ENCODE peak calls at places on chromosomes 13 and 19, in six cellular contexts. D is IMR-90, E is SK-N-SH, V is mesenchymal stem cell, F is neural progenitor cell, R is PC-9. H is an unnamed sample.

GRCh38 chr13:84137292-84137691 is 255.0 kb upstream of the SLITRK1 start:
- DNase-seq in D (no peak), E (no peak), V (peak), F (no peak), R (no peak), H (peak)

GRCh38 chr19:6260912-6261636 is 18.7 kb downstream of the MLLT1 start:
- DNase-seq in D (peak), E (peak), V (peak), F (peak), R (peak), H (no peak)

GRCh38 chr19:47437500-47437899 is 18.2 kb upstream of the MEIS3 start:
- DNase-seq in D (no peak), E (no peak), V (no peak), F (peak), R (no peak), H (no peak)

GRCh38 chr13:94123543-94123942 is 355.9 kb downstream of the DCT start:
- DNase-seq in D (no peak), E (no peak), V (peak), F (no peak), R (no peak), H (no peak)

GRCh38 chr13:90293793-90294361 is 1053.6 kb upstream of the MIR17HG start:
- DNase-seq in D (no peak), E (no peak), V (no peak), F (no peak), R (no peak), H (no peak)

GRCh38 chr19:29376855-29377354 is 148.9 kb upstream of the VSTM2B start:
- DNase-seq in D (no peak), E (no peak), V (no peak), F (no peak), R (no peak), H (no peak)

GRCh38 chr19:29524201-29524911 is 1.4 kb upstream of the VSTM2B start:
- DNase-seq in D (no peak), E (no peak), V (no peak), F (peak), R (no peak), H (peak)

GRCh38 chr13:33022986-33023385 is 6.8 kb downstream of the KL start:
- DNase-seq in D (no peak), E (peak), V (no peak), F (no peak), R (no peak), H (no peak)

GRCh38 chr13:25756251-25756650 is 295.6 kb downstream of the SHISA2 start:
- DNase-seq in D (no peak), E (no peak), V (no peak), F (no peak), R (no peak), H (no peak)

GRCh38 chr13:110475550-110476219 is 85.8 kb downstream of the RAB20 start:
- DNase-seq in D (no peak), E (no peak), V (no peak), F (no peak), R (no peak), H (no peak)

GRCh38 chr13:114023716-114024602 is 50.1 kb upstream of the C13orf46 start:
- DNase-seq in D (no peak), E (no peak), V (no peak), F (no peak), R (no peak), H (no peak)

GRCh38 chr19:5864725-5865486 is 5.4 kb downstream of the FUT5 start:
- DNase-seq in D (no peak), E (peak), V (no peak), F (no peak), R (no peak), H (no peak)

GRCh38 chr13:101875717-101876393 is 423.4 kb downstream of the ITGBL1 start:
- DNase-seq in D (peak), E (no peak), V (peak), F (no peak), R (peak), H (peak)

GRCh38 chr13:23450340-23451046 is 17.0 kb upstream of the SACS start:
- DNase-seq in D (no peak), E (peak), V (no peak), F (no peak), R (no peak), H (no peak)

GRCh38 chr13:114140131-114140908 is 7.9 kb upstream of the RASA3 start:
- DNase-seq in D (no peak), E (no peak), V (no peak), F (no peak), R (no peak), H (no peak)

GRCh38 chr19:49802836-49803528 is 10.1 kb downstream of the FUZ start:
- DNase-seq in D (no peak), E (no peak), V (no peak), F (no peak), R (no peak), H (no peak)

GRCh38 chr19:33684550-33685303 is 63.0 kb downstream of the CHST8 start:
- DNase-seq in D (no peak), E (peak), V (no peak), F (peak), R (no peak), H (no peak)

GRCh38 chr19:5961969-5962945 is 15.7 kb downstream of the RANBP3 start:
- DNase-seq in D (peak), E (no peak), V (peak), F (no peak), R (no peak), H (no peak)

GRCh38 chr13:51331354-51331861 is 8.1 kb upstream of the SERPINE3 start:
- DNase-seq in D (no peak), E (no peak), V (no peak), F (no peak), R (no peak), H (peak)

GRCh38 chr19:48926909-48927308 is 6.6 kb upstream of the DHDH start:
- DNase-seq in D (peak), E (no peak), V (peak), F (no peak), R (peak), H (peak)

GRCh38 chr13:80654638-80655249 is 313.8 kb upstream of the SPRY2 start:
- DNase-seq in D (no peak), E (no peak), V (no peak), F (no peak), R (no peak), H (no peak)

GRCh38 chr13:43289458-43290255 is 266.3 kb downstream of the DNAJC15 start:
- DNase-seq in D (peak), E (no peak), V (no peak), F (no peak), R (no peak), H (no peak)

GRCh38 chr13:34933349-34933748 is 8.7 kb upstream of the NBEA start:
- DNase-seq in D (no peak), E (no peak), V (no peak), F (no peak), R (peak), H (no peak)

GRCh38 chr19:495440-496332 is 600 bp upstream of the MADCAM1 start:
- DNase-seq in D (peak), E (peak), V (peak), F (peak), R (peak), H (no peak)

GRCh38 chr19:28511655-28512054 is 701.3 kb downstream of the UQCRFS1 start:
- DNase-seq in D (no peak), E (no peak), V (no peak), F (no peak), R (no peak), H (no peak)

GRCh38 chr19:15563325-15563794 is 51.7 kb upstream of the CYP4F8 start:
- DNase-seq in D (no peak), E (peak), V (no peak), F (no peak), R (peak), H (peak)

GRCh38 chr19:41998246-41999020 is 4.4 kb upstream of the ATP1A3 start:
- DNase-seq in D (peak), E (peak), V (peak), F (peak), R (peak), H (no peak)

GRCh38 chr13:30581582-30581981 is 36.1 kb upstream of the USPL1 start:
- DNase-seq in D (peak), E (no peak), V (peak), F (peak), R (peak), H (no peak)

GRCh38 chr13:38216181-38216580 is 133.5 kb upstream of the UFM1 start:
- DNase-seq in D (no peak), E (no peak), V (no peak), F (no peak), R (no peak), H (no peak)

GRCh38 chr13:75760182-75760981 is 124.3 kb downstream of the LMO7 start:
- DNase-seq in D (peak), E (no peak), V (no peak), F (no peak), R (peak), H (peak)

GRCh38 chr19:49422407-49423277 is 599 bp downstream of the PTH2 start:
- DNase-seq in D (peak), E (peak), V (peak), F (peak), R (no peak), H (peak)

GRCh38 chr13:112999414-113000177 is 30.6 kb downstream of the MCF2L start:
- DNase-seq in D (no peak), E (peak), V (no peak), F (no peak), R (no peak), H (no peak)

GRCh38 chr13:31067416-31068118 is 94.1 kb downstream of the HSPH1 start:
- DNase-seq in D (peak), E (no peak), V (peak), F (no peak), R (no peak), H (peak)

GRCh38 chr19:58397533-58398037 is 2.1 kb downstream of the RNF225 start:
- DNase-seq in D (no peak), E (no peak), V (no peak), F (no peak), R (no peak), H (no peak)

GRCh38 chr13:107170270-107170931 is 602.5 kb upstream of the ARGLU1 start:
- DNase-seq in D (no peak), E (peak), V (no peak), F (no peak), R (no peak), H (no peak)
- H2AFZ ChIP-seq in D (no peak), E (peak), V (no peak), F (no peak), R (peak), H (no peak)

DNA sequence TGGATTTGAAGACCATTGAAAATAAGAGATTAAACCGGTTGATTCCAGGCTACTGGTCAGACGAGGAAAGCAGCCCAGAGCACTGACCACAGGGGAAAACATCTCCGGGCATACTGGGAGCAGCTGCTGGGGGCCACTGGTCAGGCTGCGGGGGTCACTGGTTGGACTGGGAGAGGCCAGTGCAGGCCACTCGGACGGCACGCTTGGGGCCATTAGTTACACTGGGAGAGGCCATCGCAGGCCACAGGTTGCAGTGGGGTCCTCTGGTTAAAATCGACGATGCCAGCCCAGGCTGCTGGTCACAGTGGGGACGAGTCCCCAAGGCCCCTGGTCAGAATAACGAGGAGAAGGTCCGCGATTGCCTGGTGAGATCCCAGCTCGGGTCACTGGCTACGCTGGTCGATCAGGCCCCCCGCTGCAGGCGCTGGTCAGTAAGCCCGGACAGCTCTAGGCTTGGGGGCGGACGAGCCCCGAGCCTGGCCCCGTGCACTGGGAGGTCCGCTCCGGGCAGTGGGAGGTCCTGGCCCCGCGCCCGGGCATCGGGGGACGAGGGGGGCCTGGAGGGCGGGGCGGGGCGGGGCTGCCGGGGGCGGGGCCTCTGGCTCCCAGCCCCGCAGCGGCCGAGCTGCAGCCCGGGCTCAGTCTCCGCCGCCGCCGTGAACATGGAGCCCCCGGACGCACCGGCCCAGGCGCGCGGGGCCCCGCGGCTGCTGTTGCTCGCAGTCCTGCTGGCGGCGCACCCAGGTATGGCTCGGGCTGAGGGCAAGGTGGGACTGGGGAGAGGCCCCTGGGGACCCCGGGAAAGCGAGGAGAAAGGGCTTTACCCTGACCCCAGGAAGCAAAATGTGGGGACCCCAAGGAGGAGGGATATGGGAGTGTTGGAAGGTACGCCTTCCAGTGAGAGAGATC is at the start of gene BCAM:
- DNase-seq in D (peak), E (peak), V (peak), F (peak), R (peak), H (peak)
- H2AFZ ChIP-seq in D (peak), E (peak), V (peak), F (peak), R (peak), H (no peak)

DNA sequence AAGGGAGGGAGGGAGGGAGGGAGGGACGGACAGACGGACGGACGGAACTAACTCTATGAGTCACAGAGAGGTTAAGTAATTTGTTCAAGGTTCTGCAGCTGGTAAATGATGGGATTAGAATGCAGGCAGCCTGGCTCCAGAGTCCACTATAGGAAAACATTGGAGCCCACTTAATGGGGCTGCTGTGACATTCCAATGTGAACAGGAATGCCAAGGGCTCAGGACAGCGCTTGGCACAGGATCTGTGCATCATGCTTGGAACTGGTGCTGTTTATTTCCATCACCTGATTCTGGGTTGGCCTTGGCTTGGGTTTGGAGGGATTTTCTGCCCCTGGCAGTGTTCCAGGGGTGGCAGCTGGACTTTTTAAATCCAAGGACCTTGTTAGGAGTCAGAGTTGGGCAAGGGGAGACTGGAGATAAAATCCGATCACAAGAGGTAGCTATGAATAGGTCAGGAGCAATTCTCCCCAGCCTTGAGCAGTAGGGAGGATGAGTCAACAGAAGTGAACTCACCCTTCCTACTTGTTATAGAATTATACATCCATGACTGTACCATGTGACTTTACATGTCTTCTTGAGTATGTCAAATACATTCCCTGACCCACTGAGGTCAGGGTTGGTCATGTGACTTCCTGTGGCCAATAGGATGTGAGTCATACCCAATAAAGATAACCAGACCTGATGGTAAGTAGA is 7.8 kb upstream of the HIF3A start:
- DNase-seq in D (peak), E (no peak), V (peak), F (no peak), R (no peak), H (peak)
- H2AFZ ChIP-seq in D (peak), E (peak), V (no peak), F (no peak), R (peak), H (peak)

DNA sequence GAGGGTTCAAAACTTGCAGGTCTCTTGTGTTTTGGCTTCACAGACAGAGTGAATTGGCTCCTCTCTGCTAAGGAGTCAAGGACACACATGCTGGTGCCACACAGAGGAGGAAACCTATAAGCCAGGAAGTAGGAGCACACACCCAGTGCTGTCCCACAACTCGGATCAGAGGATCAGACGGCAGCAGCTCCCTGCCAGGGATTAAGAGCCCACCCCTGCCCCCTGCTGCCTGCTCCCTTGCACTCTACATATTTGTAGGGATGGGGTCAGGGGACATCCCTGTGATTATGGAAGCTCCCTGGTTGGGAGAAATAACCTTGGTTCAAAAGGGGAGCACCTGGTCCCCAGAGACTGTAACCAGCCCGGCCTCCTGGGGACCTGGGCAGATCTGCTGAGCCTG is 77.5 kb upstream of the CLDN10 start:
- DNase-seq in D (no peak), E (no peak), V (no peak), F (peak), R (no peak), H (no peak)
- H2AFZ ChIP-seq in D (no peak), E (no peak), V (no peak), F (peak), R (no peak), H (no peak)

GRCh38 chr19:3142292-3142670 is 6.4 kb downstream of the GNA15 start:
- DNase-seq in D (peak), E (no peak), V (peak), F (no peak), R (no peak), H (peak)
- H2AFZ ChIP-seq in D (peak), E (peak), V (peak), F (no peak), R (no peak), H (peak)

GRCh38 chr19:4228765-4229178 is 551 bp upstream of the EBI3 start:
- DNase-seq in D (no peak), E (no peak), V (no peak), F (no peak), R (no peak), H (no peak)
- H2AFZ ChIP-seq in D (peak), E (no peak), V (peak), F (no peak), R (no peak), H (peak)

GRCh38 chr19:19205416-19206410 is 2.5 kb upstream of the NR2C2AP start:
- DNase-seq in D (no peak), E (no peak), V (no peak), F (no peak), R (no peak), H (no peak)

GRCh38 chr19:19204181-19204580 is 967 bp upstream of the NR2C2AP start:
- DNase-seq in D (no peak), E (no peak), V (no peak), F (no peak), R (no peak), H (no peak)

GRCh38 chr19:19203012-19203856 is at the start of gene NR2C2AP:
- DNase-seq in D (peak), E (peak), V (peak), F (peak), R (peak), H (peak)

GRCh38 chr19:19202707-19203011 is 555 bp downstream of the NR2C2AP start:
- DNase-seq in D (no peak), E (no peak), V (no peak), F (peak), R (no peak), H (peak)

DNA sequence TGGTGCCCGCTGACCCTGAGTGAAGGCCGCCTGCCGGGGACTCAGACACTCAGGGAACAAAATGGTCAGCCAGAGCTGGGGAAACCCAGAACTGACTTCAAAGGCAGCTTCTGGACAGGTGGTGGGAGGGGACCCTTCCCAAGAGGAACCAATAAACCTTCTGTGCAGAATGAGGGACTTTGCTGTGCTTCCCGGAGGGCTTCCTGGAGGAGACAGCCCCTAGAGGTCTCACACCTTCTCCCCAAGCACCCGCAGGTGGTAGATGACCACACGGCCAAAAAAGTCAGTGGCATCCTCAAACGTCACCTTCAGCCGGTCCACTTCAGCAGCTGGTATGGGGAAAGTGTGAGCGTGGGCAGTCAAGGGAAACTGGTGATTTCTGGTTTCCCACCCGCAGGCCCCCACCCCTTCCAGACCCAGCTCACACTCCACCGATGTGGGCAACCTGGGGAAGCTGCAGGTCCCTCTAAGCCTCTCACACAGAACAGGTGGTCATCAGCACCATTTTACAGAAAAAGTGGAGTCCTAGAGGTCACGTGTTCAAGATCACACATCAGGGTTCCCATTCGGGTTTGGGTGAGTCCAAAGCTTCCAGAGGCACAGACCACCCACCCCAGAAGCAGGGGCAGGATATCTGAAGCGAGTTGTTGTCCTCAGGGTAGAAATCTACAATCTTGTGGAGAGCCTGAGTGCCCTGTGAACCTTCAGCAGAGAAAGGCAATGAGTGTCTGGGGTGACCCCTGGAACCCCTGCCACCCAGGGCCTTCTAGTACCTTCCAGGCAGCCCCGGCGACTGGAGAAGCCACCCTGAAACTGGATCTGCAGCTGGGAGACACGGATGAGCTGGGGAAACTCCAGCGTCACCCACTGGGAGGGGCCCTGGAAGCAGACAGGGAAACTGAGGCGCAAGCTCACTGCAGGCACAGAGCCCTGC is 1.2 kb downstream of the NR2C2AP start:
- DNase-seq in D (no peak), E (no peak), V (no peak), F (no peak), R (no peak), H (no peak)
- H2AFZ ChIP-seq in D (no peak), E (no peak), V (no peak), F (no peak), R (peak), H (peak)